ENCODE peak calls at places on chromosomes 3 and 15, in eight cellular contexts. I, N, Y, T, R, X, D and U are unnamed samples.

GRCh38 chr3:1087066-1087555 is 5.7 kb upstream of the CNTN6 start:
- DNase-seq in D (peak), N (no peak), T (no peak), R (peak), X (peak), Y (no peak), I (peak), U (peak)

GRCh38 chr3:25547103-25547502 is 117.6 kb downstream of the TOP2B start:
- DNase-seq in R (no peak), N (no peak), X (no peak), T (no peak), Y (no peak), D (no peak), I (no peak), U (no peak)

GRCh38 chr3:73695841-73696240 is 71.1 kb upstream of the PDZRN3 start:
- DNase-seq in N (no peak), D (no peak), T (no peak), Y (no peak), I (no peak), X (no peak), R (no peak), U (no peak)

GRCh38 chr3:197718904-197719303 is 17.8 kb downstream of the RUBCN start:
- DNase-seq in R (peak), Y (peak), D (no peak), I (no peak), N (no peak), T (no peak), X (peak), U (no peak)

GRCh38 chr3:10247679-10248183 is 528 bp upstream of the TATDN2 start:
- DNase-seq in X (no peak), Y (no peak), R (no peak), I (no peak), D (no peak), N (no peak), T (no peak), U (no peak)

GRCh38 chr3:188840290-188840689 is 331.5 kb upstream of the TPRG1 start:
- DNase-seq in N (no peak), I (no peak), Y (no peak), T (no peak), D (no peak), X (no peak), R (no peak), U (no peak)

GRCh38 chr15:67735896-67736295 is 89.4 kb upstream of the SKOR1 start:
- DNase-seq in R (no peak), D (no peak), N (no peak), I (no peak), Y (no peak), X (no peak), T (no peak), U (no peak)

GRCh38 chr3:139588450-139588849 is 48.9 kb upstream of the RBP1 start:
- DNase-seq in Y (no peak), T (no peak), X (no peak), N (no peak), I (peak), D (peak), R (peak), U (no peak)

GRCh38 chr3:43559961-43560360 is 61.9 kb downstream of the ANO10 start:
- DNase-seq in I (peak), T (no peak), X (no peak), R (no peak), D (no peak), N (no peak), Y (no peak), U (no peak)

GRCh38 chr15:73914145-73914544 is 12.1 kb upstream of the LOXL1 start:
- DNase-seq in X (no peak), D (no peak), T (no peak), N (no peak), Y (no peak), I (no peak), R (no peak), U (no peak)

GRCh38 chr15:52651868-52652267 is 27.3 kb downstream of the ATOSA start:
- DNase-seq in I (peak), Y (peak), N (peak), D (peak), R (peak), X (peak), T (peak), U (peak)

GRCh38 chr15:25248583-25249235 is 190.1 kb downstream of the UBE3A start:
- DNase-seq in Y (no peak), D (no peak), X (no peak), I (no peak), T (no peak), R (no peak), N (no peak), U (no peak)

GRCh38 chr15:58357529-58358476 is 74.0 kb upstream of the LIPC start:
- DNase-seq in R (no peak), Y (peak), D (no peak), X (peak), T (no peak), N (no peak), I (peak), U (no peak)

GRCh38 chr3:185215873-185216586 is 37.8 kb downstream of the EHHADH start:
- DNase-seq in I (peak), N (no peak), D (peak), X (peak), T (no peak), Y (peak), R (no peak), U (no peak)

DNA sequence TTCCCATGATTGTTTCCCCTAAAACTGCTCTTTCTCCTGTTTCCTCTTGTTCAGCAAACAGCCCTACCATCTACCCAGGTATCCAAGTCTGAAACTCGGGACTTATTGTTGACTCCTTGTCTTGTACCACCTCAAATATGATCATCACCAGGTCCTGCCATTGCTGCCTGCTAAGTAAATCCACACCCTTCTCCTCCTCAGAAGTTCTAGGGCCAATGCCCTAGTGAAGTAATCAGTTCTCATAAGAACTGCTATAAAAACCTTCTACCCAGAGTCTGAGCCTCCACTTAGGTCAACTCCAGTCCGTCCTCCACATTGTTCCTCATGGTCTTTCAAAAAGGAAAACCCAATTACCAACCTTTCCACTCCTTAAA is 77.0 kb upstream of the IL12A start:
- DNase-seq in I (no peak), R (no peak), T (no peak), Y (no peak), X (no peak), D (no peak), N (no peak), U (no peak)
- H3K4me3 ChIP-seq in I (no peak), R (peak), T (peak), Y (no peak), X (no peak), D (no peak), N (no peak), U (no peak)

DNA sequence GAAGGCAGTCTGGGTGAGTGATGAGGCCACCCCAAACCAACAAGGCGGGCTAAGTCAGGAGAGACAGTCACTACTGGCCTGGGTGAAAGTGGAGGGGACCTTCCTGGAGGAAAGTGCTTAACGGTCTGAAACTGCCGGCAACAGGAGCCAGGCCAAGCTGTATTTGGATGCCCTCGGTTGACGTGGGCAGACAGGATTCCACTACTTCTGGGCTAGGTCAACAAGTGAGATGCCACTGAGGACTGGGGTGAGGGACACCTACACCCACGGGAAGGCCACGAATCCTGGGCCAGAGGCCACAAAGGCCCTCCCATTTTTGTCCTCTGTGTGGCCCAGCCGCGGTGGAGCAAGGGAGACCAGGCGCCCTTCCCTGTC is 12.3 kb downstream of the SPTBN5 start:
- DNase-seq in N (no peak), R (no peak), D (no peak), X (no peak), Y (no peak), I (no peak), T (no peak), U (peak)
- H3K4me3 ChIP-seq in N (no peak), R (no peak), D (no peak), X (no peak), Y (no peak), I (peak), T (no peak), U (no peak)

GRCh38 chr3:129068291-129068886 is 7.8 kb downstream of the GP9 start:
- DNase-seq in D (no peak), N (no peak), Y (peak), X (peak), I (peak), R (no peak), T (no peak), U (peak)
- H3K4me3 ChIP-seq in D (no peak), N (no peak), Y (no peak), X (peak), I (peak), R (no peak), T (no peak), U (no peak)

DNA sequence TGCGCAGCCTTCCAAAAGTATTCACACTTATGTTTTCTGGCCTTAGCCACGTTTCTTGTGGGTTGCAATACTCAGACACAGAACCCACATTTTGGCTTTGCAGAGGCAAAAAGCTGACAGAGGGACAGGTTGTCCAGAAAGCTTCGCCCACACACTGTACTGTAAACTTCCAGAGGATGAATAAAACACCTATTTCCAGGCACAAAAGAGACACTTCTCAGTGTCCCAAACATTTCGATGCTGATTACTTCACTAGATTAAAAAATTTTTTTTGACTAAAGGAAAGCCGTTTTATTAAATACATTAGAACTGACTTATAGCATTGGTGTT is 28.0 kb upstream of the KCTD6 start:
- DNase-seq in R (no peak), Y (no peak), N (no peak), X (no peak), I (no peak), D (no peak), T (no peak), U (no peak)
- H3K4me3 ChIP-seq in R (no peak), Y (no peak), N (no peak), X (no peak), I (peak), D (no peak), T (no peak), U (no peak)

GRCh38 chr15:90401499-90401898 is 13.5 kb downstream of the IQGAP1 start:
- DNase-seq in T (no peak), N (no peak), X (no peak), I (no peak), R (no peak), D (no peak), Y (peak), U (no peak)
- H3K4me3 ChIP-seq in T (no peak), N (no peak), X (peak), I (no peak), R (no peak), D (no peak), Y (no peak), U (no peak)

DNA sequence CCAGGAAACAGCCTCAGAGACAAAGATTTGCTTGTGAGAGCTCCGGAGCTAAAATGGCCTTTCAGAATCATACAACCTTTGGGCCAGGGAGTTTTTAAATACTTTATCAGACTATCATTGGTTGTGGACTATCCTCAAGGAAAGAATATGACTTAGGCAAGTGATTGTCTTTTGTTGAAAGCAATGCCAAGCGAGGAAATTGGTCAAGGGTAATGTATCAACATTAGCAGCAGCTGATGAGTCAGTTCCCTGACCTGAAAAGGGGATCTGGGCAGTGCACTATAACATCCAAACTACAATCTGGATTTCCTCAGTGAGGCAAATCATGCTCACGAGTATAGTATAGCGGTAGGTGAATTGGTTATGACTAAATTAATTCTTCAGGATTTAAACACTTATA is 303.6 kb downstream of the LSAMP start:
- DNase-seq in D (no peak), I (no peak), N (no peak), Y (no peak), X (no peak), T (no peak), R (no peak), U (no peak)
- H3K4me3 ChIP-seq in D (no peak), I (no peak), N (no peak), Y (no peak), X (no peak), T (no peak), R (no peak), U (no peak)

GRCh38 chr3:177199206-177199765 is 2.0 kb upstream of the TBL1XR1 start:
- DNase-seq in X (no peak), D (no peak), I (no peak), Y (no peak), R (no peak), N (no peak), T (no peak), U (no peak)
- H3K4me3 ChIP-seq in X (no peak), D (no peak), I (peak), Y (no peak), R (no peak), N (no peak), T (peak), U (no peak)

GRCh38 chr15:44713006-44713966 is 2.0 kb downstream of the B2M start:
- DNase-seq in T (no peak), N (no peak), R (no peak), Y (peak), X (peak), I (peak), D (peak), U (no peak)

GRCh38 chr15:44718180-44718926 is 7.0 kb downstream of the B2M start:
- DNase-seq in N (no peak), I (no peak), X (no peak), D (no peak), T (no peak), Y (no peak), R (no peak), U (no peak)

GRCh38 chr15:44715142-44715796 is 4.0 kb downstream of the B2M start:
- DNase-seq in N (no peak), X (no peak), Y (no peak), I (no peak), T (no peak), D (no peak), R (no peak), U (no peak)

GRCh38 chr15:44716983-44717602 is 5.8 kb downstream of the B2M start:
- DNase-seq in I (no peak), N (no peak), D (no peak), R (no peak), T (no peak), X (no peak), Y (no peak), U (no peak)

GRCh38 chr15:44715797-44716334 is 4.5 kb downstream of the B2M start:
- DNase-seq in N (no peak), D (no peak), I (no peak), R (no peak), X (no peak), T (no peak), Y (no peak), U (no peak)
- H3K4me3 ChIP-seq in N (no peak), D (no peak), I (no peak), R (no peak), X (no peak), T (peak), Y (no peak), U (no peak)